ENCODE peak calls at places on chromosomes 5 and 9, in five cellular contexts. C, W, I, S and M are unnamed samples.

GRCh38 chr9:112945620-112946208 is 55.0 kb upstream of the SLC46A2 start:
- DNase-seq in C (no peak), W (no peak), I (peak), S (no peak), M (no peak)

GRCh38 chr9:2802494-2802921 is 41.4 kb downstream of the PUM3 start:
- DNase-seq in C (peak), W (no peak), I (no peak), S (no peak), M (no peak)

GRCh38 chr5:95712347-95712958 is 18.7 kb upstream of the RHOBTB3 start:
- DNase-seq in C (peak), W (no peak), I (no peak), S (no peak), M (no peak)

GRCh38 chr5:157523976-157524375 is 51.6 kb downstream of the ADAM19 start:
- DNase-seq in C (no peak), W (no peak), I (no peak), S (no peak), M (no peak)

GRCh38 chr9:79985276-79985675 is 413.5 kb downstream of the TLE4 start:
- DNase-seq in C (no peak), W (no peak), I (no peak), S (no peak), M (no peak)

GRCh38 chr9:71920456-71921189 is 9.2 kb downstream of the C9orf85 start:
- DNase-seq in C (no peak), W (no peak), I (no peak), S (no peak), M (no peak)

GRCh38 chr5:157361865-157362465 is 96.0 kb downstream of the CYFIP2 start:
- DNase-seq in C (peak), W (no peak), I (no peak), S (no peak), M (peak)

GRCh38 chr5:56910123-56910951 is 941 bp downstream of the SETD9 start:
- DNase-seq in C (no peak), W (no peak), I (peak), S (peak), M (peak)

GRCh38 chr9:90003046-90003355 is 398.2 kb downstream of the GADD45G start:
- DNase-seq in C (no peak), W (no peak), I (no peak), S (no peak), M (no peak)

GRCh38 chr5:111776903-111777302 is 19.9 kb upstream of the NREP start:
- DNase-seq in C (no peak), W (no peak), I (no peak), S (no peak), M (no peak)

GRCh38 chr9:101172671-101173070 is 144.1 kb downstream of the PLPPR1 start:
- DNase-seq in C (no peak), W (no peak), I (no peak), S (no peak), M (no peak)

GRCh38 chr5:113274836-113275414 is 159.9 kb downstream of the TSSK1B start:
- DNase-seq in C (no peak), W (no peak), I (no peak), S (no peak), M (no peak)

GRCh38 chr5:119080975-119081374 is 10.1 kb downstream of the DMXL1 start:
- DNase-seq in C (no peak), W (no peak), I (no peak), S (no peak), M (no peak)

GRCh38 chr9:108386859-108387384 is 468.9 kb downstream of the ACTL7B start:
- DNase-seq in C (peak), W (no peak), I (no peak), S (no peak), M (no peak)

GRCh38 chr9:122158202-122158601 is 1.4 kb downstream of the NDUFA8 start:
- DNase-seq in C (peak), W (no peak), I (peak), S (no peak), M (peak)

GRCh38 chr9:117734523-117735314 is 30.5 kb downstream of the TLR4 start:
- DNase-seq in C (peak), W (no peak), I (no peak), S (no peak), M (no peak)

GRCh38 chr9:124897570-124898460 is 35.9 kb downstream of the ARPC5L start:
- DNase-seq in C (no peak), W (no peak), I (no peak), S (no peak), M (no peak)

GRCh38 chr5:28286566-28286965 is 1248.2 kb upstream of the CDH9 start:
- DNase-seq in C (no peak), W (no peak), I (no peak), S (no peak), M (no peak)

GRCh38 chr9:127523312-127523851 is 72.1 kb downstream of the LRSAM1 start:
- DNase-seq in C (no peak), W (no peak), I (peak), S (no peak), M (peak)